ENCODE peak calls at places on chromosomes 16 and 17, in five cellular contexts. One of them, this sample, is unnamed.
A peak's percentile ranks its signal among the peaks of the same experiment; 100 is the strongest.

GRCh38 chr16:88451586-88452484 is 1.2 kb upstream of the ZFPM1 start:
- DNase-seq in fibroblast of lung: no peak
- DNase-seq in PC-9: no peak
- DNase-seq in astrocyte: no peak
- DNase-seq in DND-41: peak; percentile 37
- DNase-seq in this sample: peak; percentile 24

GRCh38 chr17:45261577-45262515 is at the start of gene SPATA32:
- DNase-seq in fibroblast of lung: peak; percentile 31
- DNase-seq in PC-9: no peak
- DNase-seq in astrocyte: no peak
- DNase-seq in DND-41: peak; percentile 67
- DNase-seq in this sample: no peak

GRCh38 chr16:84462296-84463210 is 41.9 kb downstream of the MEAK7 start:
- DNase-seq in fibroblast of lung: no peak
- DNase-seq in PC-9: peak; percentile 57
- DNase-seq in astrocyte: no peak
- DNase-seq in DND-41: no peak
- DNase-seq in this sample: no peak

GRCh38 chr16:83530293-83530692 is 277.5 kb upstream of the HSBP1 start:
- DNase-seq in fibroblast of lung: no peak
- DNase-seq in PC-9: no peak
- DNase-seq in astrocyte: peak; percentile 64
- DNase-seq in DND-41: no peak
- DNase-seq in this sample: no peak

GRCh38 chr16:4868573-4868972 is 21.3 kb downstream of the UBN1 start:
- DNase-seq in fibroblast of lung: no peak
- DNase-seq in PC-9: no peak
- DNase-seq in astrocyte: no peak
- DNase-seq in DND-41: no peak
- DNase-seq in this sample: no peak

GRCh38 chr16:12484426-12484825 is 319.3 kb downstream of the CPPED1 start:
- DNase-seq in fibroblast of lung: no peak
- DNase-seq in PC-9: no peak
- DNase-seq in astrocyte: no peak
- DNase-seq in DND-41: no peak
- DNase-seq in this sample: no peak

GRCh38 chr17:49565948-49566491 is 9.7 kb upstream of the NXPH3 start:
- DNase-seq in fibroblast of lung: peak; percentile 38
- DNase-seq in PC-9: peak; percentile 38
- DNase-seq in astrocyte: no peak
- DNase-seq in DND-41: no peak
- DNase-seq in this sample: no peak

GRCh38 chr16:68539704-68540370 is 746 bp downstream of the ZFP90 start:
- DNase-seq in fibroblast of lung: peak; percentile 22
- DNase-seq in PC-9: no peak
- DNase-seq in astrocyte: no peak
- DNase-seq in DND-41: no peak
- DNase-seq in this sample: no peak

GRCh38 chr16:90046971-90047713 is 27.9 kb upstream of the DBNDD1 start:
- DNase-seq in fibroblast of lung: peak; percentile 68
- DNase-seq in PC-9: peak; percentile 80
- DNase-seq in astrocyte: peak; percentile 38
- DNase-seq in DND-41: no peak
- DNase-seq in this sample: peak; percentile 45

GRCh38 chr16:29898135-29898534 is 1.2 kb downstream of the SEZ6L2 start:
- DNase-seq in fibroblast of lung: no peak
- DNase-seq in PC-9: no peak
- DNase-seq in astrocyte: no peak
- DNase-seq in DND-41: peak; percentile 24
- DNase-seq in this sample: no peak

GRCh38 chr17:65696739-65697394 is 135.4 kb upstream of the AXIN2 start:
- DNase-seq in fibroblast of lung: peak; percentile 33
- DNase-seq in PC-9: no peak
- DNase-seq in astrocyte: peak; percentile 59
- DNase-seq in DND-41: no peak
- DNase-seq in this sample: no peak

GRCh38 chr17:28899212-28899815 is 1.8 kb upstream of the FLOT2 start:
- DNase-seq in fibroblast of lung: no peak
- DNase-seq in PC-9: no peak
- DNase-seq in astrocyte: no peak
- DNase-seq in DND-41: no peak
- DNase-seq in this sample: no peak
- H3K79me2 ChIP-seq in fibroblast of lung: peaks cover 7% of the 10 kb centered on the region
- H3K79me2 ChIP-seq in PC-9: peaks cover 20% of the 10 kb centered on the region
- H3K79me2 ChIP-seq in astrocyte: peaks cover 6% of the 10 kb centered on the region
- H3K79me2 ChIP-seq in DND-41: peaks cover 23% of the 10 kb centered on the region
- H3K79me2 ChIP-seq in this sample: peaks cover 28% of the 10 kb centered on the region

GRCh38 chr17:17721140-17721668 is 39.9 kb downstream of the RAI1 start:
- DNase-seq in fibroblast of lung: no peak
- DNase-seq in PC-9: no peak
- DNase-seq in astrocyte: no peak
- DNase-seq in DND-41: no peak
- DNase-seq in this sample: no peak

GRCh38 chr17:17719199-17719940 is 38.1 kb downstream of the RAI1 start:
- DNase-seq in fibroblast of lung: no peak
- DNase-seq in PC-9: no peak
- DNase-seq in astrocyte: no peak
- DNase-seq in DND-41: no peak
- DNase-seq in this sample: no peak

GRCh38 chr17:17718251-17718650 is 37.0 kb downstream of the RAI1 start:
- DNase-seq in fibroblast of lung: no peak
- DNase-seq in PC-9: no peak
- DNase-seq in astrocyte: no peak
- DNase-seq in DND-41: no peak
- DNase-seq in this sample: no peak

GRCh38 chr17:17722081-17722905 is 41.0 kb downstream of the RAI1 start:
- DNase-seq in fibroblast of lung: no peak
- DNase-seq in PC-9: no peak
- DNase-seq in astrocyte: peak; percentile 40
- DNase-seq in DND-41: no peak
- DNase-seq in this sample: no peak

GRCh38 chr17:17719966-17720543 is 38.8 kb downstream of the RAI1 start:
- DNase-seq in fibroblast of lung: no peak
- DNase-seq in PC-9: peak; percentile 63
- DNase-seq in astrocyte: no peak
- DNase-seq in DND-41: no peak
- DNase-seq in this sample: peak; percentile 76
- H3K79me2 ChIP-seq in fibroblast of lung: peaks cover 23% of the 10 kb centered on the region
- H3K79me2 ChIP-seq in PC-9: peaks cover 73% of the 10 kb centered on the region
- H3K79me2 ChIP-seq in astrocyte: peaks cover 80% of the 10 kb centered on the region
- H3K79me2 ChIP-seq in DND-41: peaks cover 97% of the 10 kb centered on the region
- H3K79me2 ChIP-seq in this sample: peaks cover 48% of the 10 kb centered on the region

DNA sequence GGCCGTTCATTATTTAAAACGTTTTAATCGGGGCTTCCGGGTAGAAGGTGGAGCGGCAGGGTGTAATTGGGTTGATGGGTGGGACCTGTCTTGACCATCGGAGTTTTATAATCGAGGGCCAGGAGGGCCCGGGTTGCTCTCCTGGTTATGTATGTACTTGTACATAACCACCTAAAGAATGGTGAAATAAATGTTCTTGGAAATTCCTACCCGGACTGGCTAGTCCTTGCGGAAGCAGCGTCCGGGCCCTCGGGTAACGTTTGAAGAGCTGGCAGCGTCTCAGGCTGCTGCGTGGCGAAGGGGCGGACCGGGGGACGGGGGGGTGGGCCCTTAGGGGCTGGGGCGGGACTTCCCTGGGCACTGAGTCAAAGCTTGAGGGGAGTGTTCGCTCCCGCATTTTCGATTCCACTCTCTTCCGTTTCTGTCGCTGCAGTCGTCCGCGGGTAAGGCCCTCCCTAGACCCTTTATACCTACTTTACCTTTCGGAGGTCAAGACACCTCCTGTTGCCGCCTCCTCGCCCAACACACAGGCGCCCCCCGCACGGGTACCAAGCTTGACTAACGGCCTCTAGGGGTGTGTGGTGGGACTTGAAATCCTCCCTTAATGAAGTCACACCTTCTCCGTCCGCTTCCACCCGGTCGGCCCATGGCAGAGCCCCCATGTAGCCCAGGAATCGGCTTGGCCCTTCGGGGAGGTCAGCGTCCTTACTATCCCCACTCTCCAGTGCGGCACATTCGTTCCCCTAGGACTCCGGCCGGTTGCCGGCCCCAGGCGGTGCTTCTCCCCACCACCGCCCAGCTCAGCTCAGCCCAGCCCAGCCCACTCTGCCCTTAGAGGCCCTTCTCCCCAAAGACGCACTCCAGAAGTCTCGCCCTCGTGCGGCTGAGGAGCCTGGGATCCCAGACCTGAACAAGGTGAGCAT is at the start of gene TMEM106A:
- DNase-seq in fibroblast of lung: peak; percentile 86
- DNase-seq in PC-9: peak; percentile 71
- DNase-seq in astrocyte: peak; percentile 75
- DNase-seq in DND-41: peak; percentile 82
- DNase-seq in this sample: peak; percentile 75
- H3K79me2 ChIP-seq in fibroblast of lung: no peaks in the 10 kb centered on the region
- H3K79me2 ChIP-seq in PC-9: no peaks in the 10 kb centered on the region
- H3K79me2 ChIP-seq in astrocyte: peaks cover 16% of the 10 kb centered on the region
- H3K79me2 ChIP-seq in DND-41: peaks cover 7% of the 10 kb centered on the region
- H3K79me2 ChIP-seq in this sample: peaks cover 27% of the 10 kb centered on the region

GRCh38 chr16:27223226-27223610 is 19.9 kb downstream of the KDM8 start:
- DNase-seq in fibroblast of lung: no peak
- DNase-seq in PC-9: no peak
- DNase-seq in astrocyte: no peak
- DNase-seq in DND-41: no peak
- DNase-seq in this sample: no peak
- H3K79me2 ChIP-seq in fibroblast of lung: no peaks in the 10 kb centered on the region
- H3K79me2 ChIP-seq in PC-9: no peaks in the 10 kb centered on the region
- H3K79me2 ChIP-seq in astrocyte: no peaks in the 10 kb centered on the region
- H3K79me2 ChIP-seq in DND-41: no peaks in the 10 kb centered on the region
- H3K79me2 ChIP-seq in this sample: no peaks in the 10 kb centered on the region

DNA sequence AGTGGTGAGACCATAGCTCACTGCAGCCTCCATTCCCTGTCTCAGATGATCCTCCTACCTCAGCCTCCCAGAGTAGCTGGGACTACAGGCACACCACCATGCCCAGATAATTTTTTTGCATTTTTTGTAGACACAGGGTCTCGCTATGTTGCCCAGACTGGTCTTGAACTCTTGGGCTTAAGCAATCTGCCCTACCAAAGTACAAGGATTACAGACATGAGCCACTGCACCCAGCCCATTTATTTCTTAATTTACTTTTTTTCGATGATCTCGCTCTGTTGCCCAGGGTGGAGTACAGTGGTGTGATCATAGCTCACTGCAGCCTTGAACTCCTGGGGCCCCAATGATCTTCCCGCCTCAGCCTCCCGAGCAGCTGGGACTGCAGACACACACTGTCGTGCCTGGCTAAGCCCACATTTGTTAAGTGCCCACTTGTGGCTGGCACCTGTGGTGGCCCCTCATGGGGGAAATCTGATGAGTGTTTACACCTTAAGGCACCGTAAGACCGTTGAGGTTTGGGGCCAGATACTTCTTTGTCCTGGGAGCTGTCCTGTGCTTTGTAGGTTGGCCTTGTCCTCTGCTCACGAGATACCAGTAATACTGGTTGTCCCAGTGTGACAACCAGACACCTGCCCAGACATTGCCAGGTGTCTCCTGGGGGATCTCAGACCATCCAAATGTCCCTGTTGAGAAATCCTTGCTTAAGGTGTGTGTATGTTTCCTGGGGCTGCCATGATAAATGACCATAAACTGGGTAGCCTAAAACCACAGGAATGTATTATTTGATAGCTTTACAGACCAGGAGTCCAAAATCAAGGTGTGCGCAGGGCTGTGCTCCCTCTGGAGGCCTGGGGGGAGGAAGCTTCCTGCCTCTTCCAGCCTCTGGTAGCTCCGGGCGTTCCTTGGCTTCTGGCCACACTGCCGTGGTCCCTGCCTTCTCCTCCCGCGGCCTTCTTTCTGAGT is 141.4 kb upstream of the GSE1 start:
- DNase-seq in fibroblast of lung: no peak
- DNase-seq in PC-9: peak; percentile 85
- DNase-seq in astrocyte: no peak
- DNase-seq in DND-41: no peak
- DNase-seq in this sample: no peak
- H3K79me2 ChIP-seq in fibroblast of lung: no peaks in the 10 kb centered on the region
- H3K79me2 ChIP-seq in PC-9: no peaks in the 10 kb centered on the region
- H3K79me2 ChIP-seq in astrocyte: no peaks in the 10 kb centered on the region
- H3K79me2 ChIP-seq in DND-41: peaks cover 7% of the 10 kb centered on the region
- H3K79me2 ChIP-seq in this sample: no peaks in the 10 kb centered on the region

GRCh38 chr17:41917957-41918391 is 777 bp downstream of the ACLY start:
- DNase-seq in fibroblast of lung: peak; percentile 37
- DNase-seq in PC-9: peak; percentile 33
- DNase-seq in astrocyte: no peak
- DNase-seq in DND-41: peak; percentile 55
- DNase-seq in this sample: no peak
- H3K79me2 ChIP-seq in fibroblast of lung: peaks cover 58% of the 10 kb centered on the region
- H3K79me2 ChIP-seq in PC-9: peaks cover 58% of the 10 kb centered on the region
- H3K79me2 ChIP-seq in astrocyte: peaks cover 59% of the 10 kb centered on the region
- H3K79me2 ChIP-seq in DND-41: peaks cover 60% of the 10 kb centered on the region
- H3K79me2 ChIP-seq in this sample: peaks cover 55% of the 10 kb centered on the region

GRCh38 chr17:32852811-32853210 is 24.1 kb downstream of the MYO1D start:
- DNase-seq in fibroblast of lung: no peak
- DNase-seq in PC-9: no peak
- DNase-seq in astrocyte: no peak
- DNase-seq in DND-41: no peak
- DNase-seq in this sample: no peak

GRCh38 chr17:32847977-32848376 is 28.9 kb downstream of the MYO1D start:
- DNase-seq in fibroblast of lung: no peak
- DNase-seq in PC-9: no peak
- DNase-seq in astrocyte: no peak
- DNase-seq in DND-41: no peak
- DNase-seq in this sample: no peak

GRCh38 chr17:32846143-32846542 is 30.8 kb downstream of the MYO1D start:
- DNase-seq in fibroblast of lung: no peak
- DNase-seq in PC-9: no peak
- DNase-seq in astrocyte: no peak
- DNase-seq in DND-41: no peak
- DNase-seq in this sample: no peak

GRCh38 chr17:32854177-32854576 is 22.7 kb downstream of the MYO1D start:
- DNase-seq in fibroblast of lung: no peak
- DNase-seq in PC-9: no peak
- DNase-seq in astrocyte: no peak
- DNase-seq in DND-41: no peak
- DNase-seq in this sample: no peak

GRCh38 chr17:32849879-32850278 is 27.0 kb downstream of the MYO1D start:
- DNase-seq in fibroblast of lung: no peak
- DNase-seq in PC-9: no peak
- DNase-seq in astrocyte: no peak
- DNase-seq in DND-41: no peak
- DNase-seq in this sample: no peak
- H3K79me2 ChIP-seq in fibroblast of lung: no peaks in the 10 kb centered on the region
- H3K79me2 ChIP-seq in PC-9: no peaks in the 10 kb centered on the region
- H3K79me2 ChIP-seq in astrocyte: no peaks in the 10 kb centered on the region
- H3K79me2 ChIP-seq in DND-41: no peaks in the 10 kb centered on the region
- H3K79me2 ChIP-seq in this sample: no peaks in the 10 kb centered on the region

GRCh38 chr17:7613769-7614421 is 802 bp downstream of the FXR2 start:
- DNase-seq in fibroblast of lung: peak; percentile 31
- DNase-seq in PC-9: peak; percentile 22
- DNase-seq in astrocyte: peak; percentile 39
- DNase-seq in DND-41: no peak
- DNase-seq in this sample: no peak
- H3K79me2 ChIP-seq in fibroblast of lung: peaks cover 45% of the 10 kb centered on the region
- H3K79me2 ChIP-seq in PC-9: peaks cover 51% of the 10 kb centered on the region
- H3K79me2 ChIP-seq in astrocyte: peaks cover 53% of the 10 kb centered on the region
- H3K79me2 ChIP-seq in DND-41: peaks cover 54% of the 10 kb centered on the region
- H3K79me2 ChIP-seq in this sample: peaks cover 36% of the 10 kb centered on the region